ENCODE peak calls at places on chromosomes 16 and 17, in five cellular contexts. One of them, this sample, is unnamed.
A peak's percentile ranks its signal among the peaks of the same experiment; 100 is the strongest.

GRCh38 chr16:71311553-71312158 is 22.5 kb upstream of the CMTR2 start:
- ATAC-seq in heart left ventricle: no peak
- ATAC-seq in DND-41: peak; percentile 50
- ATAC-seq in psoas muscle: no peak
- ATAC-seq in HCT116: peak; percentile 59
- ATAC-seq in this sample: no peak

GRCh38 chr17:64230551-64231408 is 32.3 kb downstream of the TEX2 start:
- ATAC-seq in HCT116: no peak
- ATAC-seq in DND-41: no peak
- ATAC-seq in heart left ventricle: peak; percentile 52
- ATAC-seq in psoas muscle: peak; percentile 38
- ATAC-seq in this sample: peak; percentile 91

GRCh38 chr16:4344659-4345438 is 6.3 kb downstream of the PAM16 start:
- ATAC-seq in psoas muscle: peak; percentile 14
- ATAC-seq in DND-41: no peak
- ATAC-seq in HCT116: peak; percentile 41
- ATAC-seq in heart left ventricle: no peak
- ATAC-seq in this sample: no peak

GRCh38 chr17:44977065-44977464 is 9.0 kb upstream of the C1QL1 start:
- ATAC-seq in DND-41: no peak
- ATAC-seq in psoas muscle: no peak
- ATAC-seq in HCT116: peak; percentile 70
- ATAC-seq in heart left ventricle: no peak
- ATAC-seq in this sample: no peak

GRCh38 chr17:76366247-76366646 is 12.5 kb upstream of the PRPSAP1 start:
- ATAC-seq in HCT116: no peak
- ATAC-seq in DND-41: no peak
- ATAC-seq in heart left ventricle: no peak
- ATAC-seq in psoas muscle: no peak
- ATAC-seq in this sample: no peak

GRCh38 chr16:19690196-19690595 is 27.8 kb downstream of the KNOP1 start:
- ATAC-seq in HCT116: no peak
- ATAC-seq in heart left ventricle: peak; percentile 46
- ATAC-seq in DND-41: peak; percentile 40
- ATAC-seq in psoas muscle: no peak
- ATAC-seq in this sample: peak; percentile 48

GRCh38 chr17:19336938-19337711 is 25.4 kb downstream of the B9D1 start:
- ATAC-seq in psoas muscle: no peak
- ATAC-seq in DND-41: no peak
- ATAC-seq in heart left ventricle: peak; percentile 45
- ATAC-seq in HCT116: peak; percentile 35
- ATAC-seq in this sample: peak; percentile 65

GRCh38 chr16:4667203-4667983 is 26.0 kb upstream of the NUDT16L1 start:
- ATAC-seq in HCT116: no peak
- ATAC-seq in DND-41: no peak
- ATAC-seq in psoas muscle: no peak
- ATAC-seq in heart left ventricle: no peak
- ATAC-seq in this sample: no peak

GRCh38 chr17:56629450-56630187 is 36.1 kb downstream of the NOG start:
- ATAC-seq in DND-41: peak; percentile 61
- ATAC-seq in HCT116: peak; percentile 99
- ATAC-seq in psoas muscle: no peak
- ATAC-seq in heart left ventricle: no peak
- ATAC-seq in this sample: no peak

DNA sequence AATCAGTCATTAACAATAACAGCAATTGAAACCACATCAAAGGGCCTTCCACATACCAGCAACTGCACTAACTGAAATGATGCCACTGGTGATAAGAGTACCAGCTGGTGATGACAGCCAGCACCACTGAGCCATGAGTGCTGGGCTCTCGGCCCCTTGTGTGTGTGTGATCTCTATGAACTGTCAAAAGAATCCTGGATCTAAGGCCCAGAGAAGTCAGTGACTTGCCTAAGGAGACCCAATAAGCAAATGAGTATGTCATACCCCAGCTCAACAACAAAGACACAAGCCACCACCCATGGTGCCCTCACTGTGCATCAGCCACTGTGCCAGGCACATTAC is 220.9 kb downstream of the ZNF423 start:
- ATAC-seq in HCT116: no peak
- ATAC-seq in psoas muscle: no peak
- ATAC-seq in DND-41: peak; percentile 84
- ATAC-seq in heart left ventricle: no peak
- ATAC-seq in this sample: no peak
- H3K27me3 ChIP-seq in HCT116: no peaks in the 10 kb centered on the region
- H3K27me3 ChIP-seq in psoas muscle: no peaks in the 10 kb centered on the region
- H3K27me3 ChIP-seq in DND-41: no peaks in the 10 kb centered on the region
- H3K27me3 ChIP-seq in heart left ventricle: no peaks in the 10 kb centered on the region
- H3K27me3 ChIP-seq in this sample: no peaks in the 10 kb centered on the region

GRCh38 chr16:30738984-30739951 is 9.0 kb upstream of the PHKG2 start:
- ATAC-seq in psoas muscle: no peak
- ATAC-seq in DND-41: peak; percentile 20
- ATAC-seq in heart left ventricle: no peak
- ATAC-seq in HCT116: no peak
- ATAC-seq in this sample: no peak

GRCh38 chr16:30741461-30741914 is 6.7 kb upstream of the PHKG2 start:
- ATAC-seq in HCT116: peak; percentile 80
- ATAC-seq in DND-41: no peak
- ATAC-seq in heart left ventricle: peak; percentile 23
- ATAC-seq in psoas muscle: peak; percentile 19
- ATAC-seq in this sample: peak; percentile 64

GRCh38 chr16:30737794-30738648 is 10.2 kb upstream of the PHKG2 start:
- ATAC-seq in HCT116: no peak
- ATAC-seq in psoas muscle: no peak
- ATAC-seq in DND-41: no peak
- ATAC-seq in heart left ventricle: no peak
- ATAC-seq in this sample: no peak

GRCh38 chr16:30740364-30741251 is 7.6 kb upstream of the PHKG2 start:
- ATAC-seq in heart left ventricle: peak; percentile 86
- ATAC-seq in psoas muscle: peak; percentile 77
- ATAC-seq in HCT116: peak; percentile 91
- ATAC-seq in DND-41: no peak
- ATAC-seq in this sample: peak; percentile 90

DNA sequence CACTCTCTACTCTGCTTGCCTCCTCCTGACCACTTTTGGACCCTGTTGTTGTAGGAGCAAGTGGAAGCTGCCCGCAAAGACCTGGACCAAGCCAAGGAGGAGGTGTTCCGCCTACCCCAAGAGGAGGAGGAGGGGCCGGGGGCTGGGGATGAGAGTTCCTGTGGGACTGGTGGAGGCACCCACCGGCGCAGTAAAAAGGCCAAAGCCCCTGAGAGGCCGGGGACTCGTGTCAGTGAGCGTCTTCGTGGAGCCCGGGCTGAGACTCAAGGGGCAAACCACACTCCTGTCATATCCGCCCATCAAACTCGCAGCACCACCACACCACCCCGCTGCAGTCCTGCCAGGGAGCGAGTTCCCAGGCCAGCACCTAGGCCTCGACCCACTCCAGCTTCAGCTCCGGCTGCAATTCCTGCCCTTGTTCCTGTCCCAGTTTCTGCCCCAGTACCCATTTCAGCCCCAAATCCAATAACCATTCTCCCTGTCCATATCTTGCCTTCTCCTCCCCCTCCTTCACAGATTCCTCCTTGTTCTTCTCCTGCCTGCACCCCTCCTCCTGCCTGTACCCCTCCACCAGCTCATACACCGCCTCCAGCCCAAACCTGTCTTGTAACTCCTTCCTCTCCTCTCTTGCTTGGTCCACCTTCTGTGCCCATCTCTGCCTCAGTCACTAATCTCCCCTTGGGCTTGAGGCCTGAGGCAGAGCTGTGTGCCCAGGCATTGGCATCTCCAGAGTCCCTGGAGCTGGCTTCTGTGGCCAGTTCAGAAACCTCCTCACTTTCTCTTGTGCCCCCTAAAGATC is 11.0 kb upstream of the PHKG2 start:
- ATAC-seq in psoas muscle: no peak
- ATAC-seq in DND-41: no peak
- ATAC-seq in HCT116: no peak
- ATAC-seq in heart left ventricle: no peak
- ATAC-seq in this sample: no peak
- H3K36me3 ChIP-seq in psoas muscle: peaks cover 28% of the 10 kb centered on the region
- H3K36me3 ChIP-seq in DND-41: peaks cover 82% of the 10 kb centered on the region
- H3K36me3 ChIP-seq in HCT116: peaks cover 41% of the 10 kb centered on the region
- H3K36me3 ChIP-seq in heart left ventricle: peaks cover 89% of the 10 kb centered on the region
- H3K36me3 ChIP-seq in this sample: peaks cover 86% of the 10 kb centered on the region

GRCh38 chr17:42565523-42566214 is 1.2 kb upstream of the MLX start:
- ATAC-seq in HCT116: no peak
- ATAC-seq in DND-41: no peak
- ATAC-seq in psoas muscle: no peak
- ATAC-seq in heart left ventricle: no peak
- ATAC-seq in this sample: no peak

GRCh38 chr17:42566215-42566872 is 556 bp upstream of the MLX start:
- ATAC-seq in psoas muscle: no peak
- ATAC-seq in HCT116: no peak
- ATAC-seq in DND-41: peak; percentile 1
- ATAC-seq in heart left ventricle: peak; percentile 20
- ATAC-seq in this sample: no peak

GRCh38 chr17:42568341-42569111 is 1.6 kb downstream of the MLX start:
- ATAC-seq in heart left ventricle: no peak
- ATAC-seq in psoas muscle: no peak
- ATAC-seq in HCT116: no peak
- ATAC-seq in DND-41: no peak
- ATAC-seq in this sample: no peak

GRCh38 chr17:42564815-42565522 is 1.9 kb upstream of the MLX start:
- ATAC-seq in heart left ventricle: no peak
- ATAC-seq in DND-41: no peak
- ATAC-seq in HCT116: no peak
- ATAC-seq in psoas muscle: no peak
- ATAC-seq in this sample: no peak

GRCh38 chr17:42566873-42567573 is at the start of gene MLX:
- ATAC-seq in heart left ventricle: peak; percentile 83
- ATAC-seq in DND-41: peak; percentile 73
- ATAC-seq in HCT116: peak; percentile 57
- ATAC-seq in psoas muscle: peak; percentile 85
- ATAC-seq in this sample: peak; percentile 88
- TF ChIP-seq CTCF in heart left ventricle: no peak
- TF ChIP-seq CTCF in DND-41: no peak
- TF ChIP-seq CTCF in HCT116: no peak
- TF ChIP-seq CTCF in psoas muscle: no peak
- TF ChIP-seq CTCF in this sample: peak; percentile 17

GRCh38 chr16:1317479-1318267 is 8.2 kb downstream of the UBE2I start:
- ATAC-seq in HCT116: no peak
- ATAC-seq in DND-41: no peak
- ATAC-seq in heart left ventricle: no peak
- ATAC-seq in psoas muscle: no peak
- ATAC-seq in this sample: no peak

GRCh38 chr16:1318268-1318545 is 8.8 kb downstream of the UBE2I start:
- ATAC-seq in DND-41: no peak
- ATAC-seq in psoas muscle: no peak
- ATAC-seq in heart left ventricle: no peak
- ATAC-seq in HCT116: no peak
- ATAC-seq in this sample: no peak

GRCh38 chr16:1320658-1321240 is 11.3 kb downstream of the UBE2I start:
- ATAC-seq in psoas muscle: no peak
- ATAC-seq in HCT116: no peak
- ATAC-seq in heart left ventricle: peak; percentile 5
- ATAC-seq in DND-41: peak; percentile 7
- ATAC-seq in this sample: no peak

GRCh38 chr16:1316033-1316405 is 6.6 kb downstream of the UBE2I start:
- ATAC-seq in psoas muscle: no peak
- ATAC-seq in HCT116: no peak
- ATAC-seq in DND-41: no peak
- ATAC-seq in heart left ventricle: no peak
- ATAC-seq in this sample: no peak

DNA sequence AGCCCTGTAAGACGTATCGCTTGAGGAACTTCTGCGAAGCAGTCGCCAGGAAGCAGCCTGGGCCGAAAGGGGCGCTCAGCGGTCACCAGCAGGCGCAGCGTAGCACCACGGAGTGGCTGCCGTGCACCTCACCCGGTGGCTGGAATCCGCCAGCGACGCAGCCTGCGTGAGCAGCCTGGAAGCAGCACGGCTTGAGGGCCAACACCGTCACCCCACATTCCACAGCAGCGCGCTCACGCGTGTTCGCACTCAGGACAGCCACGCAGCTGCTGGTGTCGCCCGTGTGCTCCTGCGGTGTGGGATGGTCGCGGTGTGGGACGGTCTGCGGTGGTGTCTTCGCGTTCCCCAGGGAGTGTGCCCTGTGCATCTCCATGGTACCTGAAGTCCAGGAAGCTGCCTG is 9.6 kb downstream of the UBE2I start:
- ATAC-seq in HCT116: no peak
- ATAC-seq in heart left ventricle: no peak
- ATAC-seq in psoas muscle: no peak
- ATAC-seq in DND-41: no peak
- ATAC-seq in this sample: no peak
- H3K27me3 ChIP-seq in HCT116: no peaks in the 10 kb centered on the region
- H3K27me3 ChIP-seq in heart left ventricle: no peaks in the 10 kb centered on the region
- H3K27me3 ChIP-seq in psoas muscle: no peaks in the 10 kb centered on the region
- H3K27me3 ChIP-seq in DND-41: no peaks in the 10 kb centered on the region
- H3K27me3 ChIP-seq in this sample: no peaks in the 10 kb centered on the region

GRCh38 chr16:81671738-81672597 is 107.1 kb upstream of the PLCG2 start:
- ATAC-seq in heart left ventricle: no peak
- ATAC-seq in psoas muscle: no peak
- ATAC-seq in HCT116: no peak
- ATAC-seq in DND-41: no peak
- ATAC-seq in this sample: no peak
- H3K36me3 ChIP-seq in heart left ventricle: peaks cover 75% of the 10 kb centered on the region
- H3K36me3 ChIP-seq in psoas muscle: no peaks in the 10 kb centered on the region
- H3K36me3 ChIP-seq in HCT116: peaks cover 8% of the 10 kb centered on the region
- H3K36me3 ChIP-seq in DND-41: peaks cover 67% of the 10 kb centered on the region
- H3K36me3 ChIP-seq in this sample: peaks cover 79% of the 10 kb centered on the region

GRCh38 chr17:14772776-14773175 is 471.9 kb downstream of the HS3ST3B1 start:
- ATAC-seq in heart left ventricle: no peak
- ATAC-seq in psoas muscle: no peak
- ATAC-seq in HCT116: no peak
- ATAC-seq in DND-41: no peak
- ATAC-seq in this sample: no peak

GRCh38 chr17:14771543-14771942 is 470.7 kb downstream of the HS3ST3B1 start:
- ATAC-seq in HCT116: no peak
- ATAC-seq in heart left ventricle: no peak
- ATAC-seq in psoas muscle: no peak
- ATAC-seq in DND-41: no peak
- ATAC-seq in this sample: no peak

GRCh38 chr17:14774774-14775173 is 473.9 kb downstream of the HS3ST3B1 start:
- ATAC-seq in psoas muscle: no peak
- ATAC-seq in heart left ventricle: no peak
- ATAC-seq in HCT116: no peak
- ATAC-seq in DND-41: no peak
- ATAC-seq in this sample: no peak

DNA sequence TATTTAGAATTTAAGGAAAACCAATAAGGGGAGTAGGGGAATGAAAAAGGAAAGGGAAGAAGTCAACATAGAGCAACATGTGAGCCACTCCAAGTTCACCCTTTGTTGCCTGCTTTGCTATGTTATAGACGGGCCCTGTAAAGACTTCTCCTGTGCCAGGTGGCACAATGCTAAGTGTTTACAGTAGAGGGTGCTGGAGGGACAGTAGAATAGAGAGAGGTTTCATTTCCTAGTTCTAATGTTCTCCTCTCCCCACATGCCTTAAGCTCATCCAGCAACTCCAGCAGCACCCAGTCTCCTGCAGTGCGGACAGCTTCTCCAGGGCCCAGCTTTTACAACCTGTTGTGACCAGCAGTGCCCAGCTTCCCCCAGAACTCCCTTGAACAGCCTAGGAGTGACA is 468.0 kb downstream of the HS3ST3B1 start:
- ATAC-seq in heart left ventricle: no peak
- ATAC-seq in psoas muscle: no peak
- ATAC-seq in HCT116: no peak
- ATAC-seq in DND-41: no peak
- ATAC-seq in this sample: no peak
- TF ChIP-seq CTCF in heart left ventricle: no peak
- TF ChIP-seq CTCF in psoas muscle: no peak
- TF ChIP-seq CTCF in HCT116: no peak
- TF ChIP-seq CTCF in DND-41: peak; percentile 31
- TF ChIP-seq CTCF in this sample: no peak